ENCODE peak calls at places on chromosome 20, in six cellular contexts. H is HCT116, K is pancreas, Y is gastrocnemius medialis, C is OCI-LY7, N is GM12878. U is an unnamed sample. For H3K4me1, the result is how much of the 10 kb centered on the place peaks cover.

GRCh38 chr20:346640-347316 is at the start of gene NRSN2:
- DNase-seq in H (no peak), K (peak), Y (no peak), C (no peak), N (no peak), U (peak)

GRCh38 chr20:30610044-30610693 is 647.3 kb upstream of the DEFB115 start:
- DNase-seq in H (no peak), K (no peak), Y (no peak), C (no peak), N (no peak), U (no peak)

GRCh38 chr20:51840865-51841264 is 38.5 kb upstream of the SALL4 start:
- DNase-seq in H (no peak), K (no peak), Y (no peak), C (no peak), N (no peak), U (no peak)

GRCh38 chr20:11901127-11901526 is 16.6 kb upstream of the BTBD3 start:
- DNase-seq in H (no peak), K (no peak), Y (no peak), C (no peak), N (no peak), U (no peak)

GRCh38 chr20:43843096-43843964 is 71.3 kb upstream of the TOX2 start:
- DNase-seq in H (no peak), K (no peak), Y (no peak), C (no peak), N (no peak), U (peak)

GRCh38 chr20:56166781-56167465 is 81.6 kb upstream of the MC3R start:
- DNase-seq in H (no peak), K (no peak), Y (no peak), C (no peak), N (no peak), U (no peak)

GRCh38 chr20:17225891-17226409 is 890 bp upstream of the PCSK2 start:
- DNase-seq in H (no peak), K (peak), Y (no peak), C (no peak), N (no peak), U (no peak)

GRCh38 chr20:39829713-39830112 is 859.3 kb downstream of the MAFB start:
- DNase-seq in H (no peak), K (no peak), Y (no peak), C (no peak), N (peak), U (no peak)

GRCh38 chr20:32751309-32752020 is 8.2 kb upstream of the COMMD7 start:
- DNase-seq in H (no peak), K (no peak), Y (no peak), C (no peak), N (no peak), U (no peak)

GRCh38 chr20:4813076-4813838 is 91.5 kb downstream of the PRND start:
- DNase-seq in H (no peak), K (no peak), Y (no peak), C (peak), N (peak), U (no peak)

GRCh38 chr20:44431502-44432234 is 44.0 kb upstream of the TTPAL start:
- DNase-seq in H (no peak), K (no peak), Y (no peak), C (no peak), N (no peak), U (no peak)

GRCh38 chr20:39916236-39916635 is 772.8 kb downstream of the MAFB start:
- DNase-seq in H (no peak), K (no peak), Y (no peak), C (no peak), N (no peak), U (no peak)

GRCh38 chr20:3000852-3001523 is 42.4 kb upstream of the GNRH2 start:
- DNase-seq in H (peak), K (no peak), Y (no peak), C (peak), N (no peak), U (no peak)

GRCh38 chr20:8152847-8153246 is 20.8 kb downstream of the PLCB1 start:
- DNase-seq in H (no peak), K (no peak), Y (no peak), C (no peak), N (no peak), U (no peak)

GRCh38 chr20:11891827-11892521 is 25.7 kb upstream of the BTBD3 start:
- DNase-seq in H (peak), K (peak), Y (peak), C (no peak), N (peak), U (peak)

GRCh38 chr20:17786221-17786718 is 86.5 kb downstream of the BANF2 start:
- DNase-seq in H (no peak), K (no peak), Y (no peak), C (no peak), N (no peak), U (no peak)

GRCh38 chr20:4329232-4329631 is 313.9 kb upstream of the RNF24 start:
- DNase-seq in H (no peak), K (no peak), Y (no peak), C (no peak), N (no peak), U (no peak)

GRCh38 chr20:5716953-5717352 is 33.2 kb upstream of the SHLD1 start:
- DNase-seq in H (no peak), K (no peak), Y (no peak), C (no peak), N (no peak), U (no peak)

GRCh38 chr20:19026901-19027644 is 185.4 kb upstream of the SLC24A3 start:
- DNase-seq in H (no peak), K (peak), Y (no peak), C (no peak), N (no peak), U (no peak)

GRCh38 chr20:63405102-63405730 is 44.1 kb upstream of the CHRNA4 start:
- DNase-seq in H (no peak), K (peak), Y (no peak), C (no peak), N (no peak), U (no peak)

GRCh38 chr20:63536241-63536977 is 767 bp downstream of the PTK6 start:
- DNase-seq in H (no peak), K (peak), Y (no peak), C (no peak), N (no peak), U (no peak)

GRCh38 chr20:11484479-11484878 is 433.2 kb upstream of the BTBD3 start:
- DNase-seq in H (no peak), K (no peak), Y (no peak), C (no peak), N (no peak), U (no peak)

GRCh38 chr20:1887321-1887720 is 7.9 kb upstream of the SIRPA start:
- DNase-seq in H (no peak), K (no peak), Y (no peak), C (no peak), N (no peak), U (no peak)

GRCh38 chr20:23235173-23236027 is 115.2 kb upstream of the NXT1 start:
- DNase-seq in H (peak), K (no peak), Y (peak), C (peak), N (no peak), U (peak)

GRCh38 chr20:50320910-50321796 is 130.5 kb downstream of the CEBPB start:
- DNase-seq in H (peak), K (peak), Y (peak), C (no peak), N (no peak), U (peak)

GRCh38 chr20:49814057-49814675 is 1.5 kb downstream of the SLC9A8 start:
- DNase-seq in H (no peak), K (no peak), Y (peak), C (no peak), N (no peak), U (peak)

GRCh38 chr20:24027229-24027628 is 38.6 kb upstream of the GGTLC1 start:
- DNase-seq in H (no peak), K (no peak), Y (peak), C (peak), N (peak), U (peak)

GRCh38 chr20:6489361-6490154 is 277.9 kb upstream of the BMP2 start:
- DNase-seq in H (no peak), K (no peak), Y (no peak), C (no peak), N (no peak), U (no peak)

GRCh38 chr20:10434467-10434831 is 427 bp upstream of the MKKS start:
- DNase-seq in H (peak), K (peak), Y (peak), C (peak), N (peak), U (peak)

GRCh38 chr20:36744243-36744642 is 1.6 kb downstream of the NDRG3 start:
- DNase-seq in H (no peak), K (no peak), Y (no peak), C (no peak), N (no peak), U (no peak)

GRCh38 chr20:362271-363254 is 15.7 kb downstream of the NRSN2 start:
- DNase-seq in H (peak), K (peak), Y (peak), C (peak), N (no peak), U (peak)

GRCh38 chr20:37875776-37876175 is 27.2 kb upstream of the VSTM2L start:
- DNase-seq in H (no peak), K (no peak), Y (no peak), C (no peak), N (no peak), U (no peak)

GRCh38 chr20:56229821-56230220 is 18.7 kb upstream of the MC3R start:
- DNase-seq in H (no peak), K (no peak), Y (no peak), C (no peak), N (no peak), U (no peak)

GRCh38 chr20:17841751-17842191 is 126.8 kb downstream of the SNX5 start:
- DNase-seq in H (no peak), K (no peak), Y (peak), C (no peak), N (no peak), U (peak)

GRCh38 chr20:51643390-51643789 is 100.9 kb upstream of the NFATC2 start:
- DNase-seq in H (no peak), K (no peak), Y (no peak), C (no peak), N (no peak), U (no peak)

GRCh38 chr20:1537731-1538058 is 19.8 kb downstream of the SIRPD start:
- DNase-seq in H (no peak), K (no peak), Y (peak), C (peak), N (no peak), U (peak)

GRCh38 chr20:34713194-34713943 is 9.2 kb downstream of the TP53INP2 start:
- DNase-seq in H (peak), K (no peak), Y (no peak), C (no peak), N (peak), U (peak)

GRCh38 chr20:49799698-49800097 is 12.9 kb upstream of the SLC9A8 start:
- DNase-seq in H (no peak), K (no peak), Y (no peak), C (no peak), N (no peak), U (no peak)

GRCh38 chr20:11076434-11076833 is 402.6 kb upstream of the JAG1 start:
- DNase-seq in H (no peak), K (no peak), Y (no peak), C (no peak), N (no peak), U (no peak)

GRCh38 chr20:58402305-58402704 is 13.3 kb downstream of the VAPB start:
- DNase-seq in H (no peak), K (no peak), Y (no peak), C (no peak), N (no peak), U (no peak)

GRCh38 chr20:58399926-58400325 is 10.9 kb downstream of the VAPB start:
- DNase-seq in H (no peak), K (no peak), Y (no peak), C (no peak), N (no peak), U (no peak)

GRCh38 chr20:58403272-58403671 is 14.2 kb downstream of the VAPB start:
- DNase-seq in H (no peak), K (no peak), Y (no peak), C (no peak), N (no peak), U (no peak)

GRCh38 chr20:58402827-58403226 is 13.8 kb downstream of the VAPB start:
- DNase-seq in H (no peak), K (no peak), Y (no peak), C (no peak), N (peak), U (no peak)

GRCh38 chr20:58401123-58401639 is 12.2 kb downstream of the VAPB start:
- DNase-seq in H (no peak), K (no peak), Y (no peak), C (no peak), N (no peak), U (no peak)
- H3K4me1 ChIP-seq in H (under half), K (under half), Y (half or more), C (under half), N (under half), U (under half)

GRCh38 chr20:62182469-62183425 is at the start of gene MTG2:
- DNase-seq in H (peak), K (peak), Y (peak), C (peak), N (peak), U (peak)
- TF ChIP-seq CTCF in H (no peak), K (no peak), Y (peak), C (no peak), N (no peak), U (no peak)

GRCh38 chr20:25052255-25053206 is 5.4 kb downstream of the ACSS1 start:
- DNase-seq in H (no peak), K (no peak), Y (no peak), C (no peak), N (no peak), U (no peak)

GRCh38 chr20:25049261-25050060 is 8.5 kb downstream of the ACSS1 start:
- DNase-seq in H (no peak), K (no peak), Y (peak), C (no peak), N (no peak), U (no peak)

GRCh38 chr20:25051386-25052155 is 6.4 kb downstream of the ACSS1 start:
- DNase-seq in H (no peak), K (no peak), Y (no peak), C (no peak), N (no peak), U (no peak)

GRCh38 chr20:25050082-25050481 is 7.9 kb downstream of the ACSS1 start:
- DNase-seq in H (no peak), K (no peak), Y (no peak), C (no peak), N (no peak), U (no peak)

GRCh38 chr20:25050501-25051350 is 7.2 kb downstream of the ACSS1 start:
- DNase-seq in H (no peak), K (no peak), Y (no peak), C (no peak), N (no peak), U (no peak)
- H3K4me1 ChIP-seq in H (under half), K (half or more), Y (half or more), C (under half), N (under half), U (under half)

GRCh38 chr20:59671661-59672471 is 67.5 kb downstream of the PHACTR3 start:
- DNase-seq in H (no peak), K (no peak), Y (no peak), C (no peak), N (no peak), U (no peak)
- TF ChIP-seq CTCF in H (no peak), K (no peak), Y (no peak), C (no peak), N (no peak), U (no peak)

U was measured in adrenal gland.